ENCODE peak calls at places on chromosomes 3 and 15, in five cellular contexts. K is GM13976, E is head of caudate nucleus, S is suprapubic skin, I is progenitor cell of endocrine pancreas. M is an unnamed sample.

GRCh38 chr3:97984061-97984460 is 11.8 kb upstream of the RIOX2 start:
- DNase-seq in K (no peak), S (no peak), I (no peak), E (no peak), M (no peak)

GRCh38 chr15:52559583-52559982 is 9.2 kb downstream of the ARPP19 start:
- DNase-seq in S (no peak), K (no peak), E (peak; percentile 22), I (no peak), M (no peak)

GRCh38 chr15:31483924-31484368 is 157.3 kb downstream of the KLF13 start:
- DNase-seq in K (no peak), E (no peak), S (no peak), I (no peak), M (no peak)

GRCh38 chr3:182793663-182794454 is 555 bp downstream of the ATP11B start:
- DNase-seq in E (peak; percentile 48), S (no peak), K (no peak), I (peak; percentile 46), M (peak; percentile 88)

GRCh38 chr15:76636059-76636458 is 269.1 kb downstream of the SCAPER start:
- DNase-seq in S (no peak), I (no peak), E (no peak), K (no peak), M (no peak)

GRCh38 chr15:100723323-100723801 is 121.0 kb downstream of the ASB7 start:
- DNase-seq in E (no peak), S (no peak), I (no peak), K (peak; percentile 1), M (peak; percentile 13)

GRCh38 chr3:138418556-138419206 is 15.7 kb upstream of the ESYT3 start:
- DNase-seq in K (no peak), I (no peak), S (no peak), E (no peak), M (no peak)

GRCh38 chr15:57418640-57419039 is 42.3 kb downstream of the CGNL1 start:
- DNase-seq in I (no peak), S (no peak), K (no peak), E (no peak), M (no peak)

GRCh38 chr3:4426261-4426781 is 40.7 kb downstream of the SUMF1 start:
- DNase-seq in S (no peak), K (no peak), I (no peak), E (no peak), M (no peak)

GRCh38 chr15:80929225-80929624 is 60.4 kb downstream of the MESD start:
- DNase-seq in S (no peak), E (no peak), I (no peak), K (no peak), M (no peak)

GRCh38 chr3:46931631-46932441 is 44.7 kb downstream of the CCDC12 start:
- DNase-seq in S (no peak), K (no peak), I (no peak), E (no peak), M (no peak)

GRCh38 chr3:133158686-133159085 is 120.5 kb downstream of the TMEM108 start:
- DNase-seq in K (no peak), E (no peak), I (no peak), S (no peak), M (no peak)

GRCh38 chr15:85636351-85636750 is 158.4 kb downstream of the KLHL25 start:
- DNase-seq in S (no peak), K (no peak), E (no peak), I (no peak), M (no peak)

GRCh38 chr3:41464401-41464800 is 265.1 kb downstream of the CTNNB1 start:
- DNase-seq in E (no peak), I (no peak), S (no peak), K (no peak), M (no peak)

GRCh38 chr3:189167027-189167766 is 4.6 kb upstream of the TPRG1 start:
- DNase-seq in K (no peak), S (no peak), I (no peak), E (no peak), M (no peak)

GRCh38 chr3:71580636-71581215 is 2.8 kb downstream of the FOXP1 start:
- DNase-seq in I (no peak), E (no peak), S (no peak), K (no peak), M (no peak)

GRCh38 chr3:149424921-149425320 is 47.5 kb upstream of the TM4SF1 start:
- DNase-seq in S (no peak), E (no peak), I (no peak), K (no peak), M (no peak)

GRCh38 chr15:83287541-83288027 is 3.1 kb upstream of the BNC1 start:
- DNase-seq in I (no peak), E (no peak), K (no peak), S (no peak), M (peak; percentile 36)

GRCh38 chr3:194396897-194397756 is 1.9 kb downstream of the GP5 start:
- DNase-seq in S (no peak), I (no peak), E (no peak), K (peak; percentile 55), M (no peak)

GRCh38 chr15:57821826-57822225 is 115.3 kb downstream of the POLR2M start:
- DNase-seq in K (no peak), E (peak; percentile 46), I (no peak), S (no peak), M (no peak)

M was measured in lower leg skin.